ENCODE peak calls at places on chromosomes 1 and 21, in five cellular contexts. One of them, this sample, is unnamed.

GRCh38 chr1:93567255-93567918 is 114.2 kb downstream of the BCAR3 start:
- DNase-seq in RWPE2: no peak
- DNase-seq in OCI-LY7: no peak
- DNase-seq in ovary: no peak
- DNase-seq in AG04450: peak
- DNase-seq in this sample: no peak

GRCh38 chr1:10962483-10962882 is 50.0 kb upstream of the TARDBP start:
- DNase-seq in RWPE2: no peak
- DNase-seq in OCI-LY7: no peak
- DNase-seq in ovary: peak
- DNase-seq in AG04450: no peak
- DNase-seq in this sample: peak

GRCh38 chr21:43861716-43862115 is 3.3 kb upstream of the AGPAT3 start:
- DNase-seq in RWPE2: no peak
- DNase-seq in OCI-LY7: peak
- DNase-seq in ovary: peak
- DNase-seq in AG04450: no peak
- DNase-seq in this sample: no peak

GRCh38 chr1:226541631-226542622 is 6.6 kb upstream of the STUM start:
- DNase-seq in RWPE2: no peak
- DNase-seq in OCI-LY7: no peak
- DNase-seq in ovary: peak
- DNase-seq in AG04450: no peak
- DNase-seq in this sample: no peak

GRCh38 chr1:75074719-75075395 is 59.3 kb upstream of the LHX8 start:
- DNase-seq in RWPE2: no peak
- DNase-seq in OCI-LY7: no peak
- DNase-seq in ovary: no peak
- DNase-seq in AG04450: no peak
- DNase-seq in this sample: no peak

GRCh38 chr1:153507926-153508583 is 27.7 kb downstream of the S100A6 start:
- DNase-seq in RWPE2: no peak
- DNase-seq in OCI-LY7: no peak
- DNase-seq in ovary: no peak
- DNase-seq in AG04450: no peak
- DNase-seq in this sample: no peak

GRCh38 chr1:5311634-5312298 is 657.4 kb downstream of the AJAP1 start:
- DNase-seq in RWPE2: no peak
- DNase-seq in OCI-LY7: no peak
- DNase-seq in ovary: no peak
- DNase-seq in AG04450: no peak
- DNase-seq in this sample: no peak

GRCh38 chr21:33268736-33269441 is 2.7 kb downstream of the IL10RB start:
- DNase-seq in RWPE2: peak
- DNase-seq in OCI-LY7: peak
- DNase-seq in ovary: no peak
- DNase-seq in AG04450: no peak
- DNase-seq in this sample: no peak

GRCh38 chr1:228782662-228783414 is 47.6 kb downstream of the RHOU start:
- DNase-seq in RWPE2: no peak
- DNase-seq in OCI-LY7: no peak
- DNase-seq in ovary: no peak
- DNase-seq in AG04450: no peak
- DNase-seq in this sample: no peak

GRCh38 chr1:37338658-37339057 is 135.7 kb upstream of the ZC3H12A start:
- DNase-seq in RWPE2: no peak
- DNase-seq in OCI-LY7: no peak
- DNase-seq in ovary: no peak
- DNase-seq in AG04450: no peak
- DNase-seq in this sample: peak

GRCh38 chr1:168687796-168688195 is 41.2 kb downstream of the DPT start:
- DNase-seq in RWPE2: no peak
- DNase-seq in OCI-LY7: no peak
- DNase-seq in ovary: no peak
- DNase-seq in AG04450: no peak
- DNase-seq in this sample: no peak

GRCh38 chr1:207828485-207829158 is 76.8 kb downstream of the CD46 start:
- DNase-seq in RWPE2: no peak
- DNase-seq in OCI-LY7: peak
- DNase-seq in ovary: peak
- DNase-seq in AG04450: peak
- DNase-seq in this sample: peak

GRCh38 chr1:176382163-176382562 is 80.8 kb upstream of the PAPPA2 start:
- DNase-seq in RWPE2: no peak
- DNase-seq in OCI-LY7: no peak
- DNase-seq in ovary: no peak
- DNase-seq in AG04450: no peak
- DNase-seq in this sample: no peak

GRCh38 chr1:58143972-58144752 is 402.4 kb downstream of the OMA1 start:
- DNase-seq in RWPE2: no peak
- DNase-seq in OCI-LY7: no peak
- DNase-seq in ovary: no peak
- DNase-seq in AG04450: no peak
- DNase-seq in this sample: no peak

GRCh38 chr1:42949312-42950145 is 9.1 kb downstream of the SLC2A1 start:
- DNase-seq in RWPE2: no peak
- DNase-seq in OCI-LY7: peak
- DNase-seq in ovary: no peak
- DNase-seq in AG04450: no peak
- DNase-seq in this sample: no peak

GRCh38 chr1:219465247-219466093 is 147.4 kb downstream of the ZC3H11B start:
- DNase-seq in RWPE2: no peak
- DNase-seq in OCI-LY7: no peak
- DNase-seq in ovary: no peak
- DNase-seq in AG04450: no peak
- DNase-seq in this sample: no peak

GRCh38 chr1:39694026-39694425 is 2.8 kb upstream of the HPCAL4 start:
- DNase-seq in RWPE2: no peak
- DNase-seq in OCI-LY7: no peak
- DNase-seq in ovary: no peak
- DNase-seq in AG04450: no peak
- DNase-seq in this sample: no peak

GRCh38 chr1:171138973-171139372 is 46.1 kb upstream of the FMO2 start:
- DNase-seq in RWPE2: no peak
- DNase-seq in OCI-LY7: no peak
- DNase-seq in ovary: no peak
- DNase-seq in AG04450: no peak
- DNase-seq in this sample: no peak

GRCh38 chr1:60394436-60394835 is 320.9 kb upstream of the C1orf87 start:
- DNase-seq in RWPE2: no peak
- DNase-seq in OCI-LY7: no peak
- DNase-seq in ovary: no peak
- DNase-seq in AG04450: no peak
- DNase-seq in this sample: no peak

GRCh38 chr1:91803847-91804545 is 82.0 kb downstream of the TGFBR3 start:
- DNase-seq in RWPE2: no peak
- DNase-seq in OCI-LY7: peak
- DNase-seq in ovary: no peak
- DNase-seq in AG04450: no peak
- DNase-seq in this sample: no peak

GRCh38 chr21:15160136-15160535 is 95.3 kb upstream of the NRIP1 start:
- DNase-seq in RWPE2: no peak
- DNase-seq in OCI-LY7: no peak
- DNase-seq in ovary: no peak
- DNase-seq in AG04450: no peak
- DNase-seq in this sample: no peak

GRCh38 chr1:154463512-154463990 is 38.5 kb upstream of the TDRD10 start:
- DNase-seq in RWPE2: no peak
- DNase-seq in OCI-LY7: no peak
- DNase-seq in ovary: peak
- DNase-seq in AG04450: no peak
- DNase-seq in this sample: no peak

GRCh38 chr1:155195201-155196102 is 12.2 kb downstream of the THBS3 start:
- DNase-seq in RWPE2: no peak
- DNase-seq in OCI-LY7: no peak
- DNase-seq in ovary: no peak
- DNase-seq in AG04450: no peak
- DNase-seq in this sample: no peak

GRCh38 chr1:29259802-29260441 is 23.6 kb downstream of the PTPRU start:
- DNase-seq in RWPE2: no peak
- DNase-seq in OCI-LY7: no peak
- DNase-seq in ovary: peak
- DNase-seq in AG04450: no peak
- DNase-seq in this sample: no peak

GRCh38 chr1:82485591-82486369 is 685.0 kb downstream of the ADGRL2 start:
- DNase-seq in RWPE2: no peak
- DNase-seq in OCI-LY7: no peak
- DNase-seq in ovary: peak
- DNase-seq in AG04450: no peak
- DNase-seq in this sample: no peak

GRCh38 chr1:46333300-46334029 is 7.1 kb upstream of the NSUN4 start:
- DNase-seq in RWPE2: no peak
- DNase-seq in OCI-LY7: peak
- DNase-seq in ovary: no peak
- DNase-seq in AG04450: no peak
- DNase-seq in this sample: no peak

GRCh38 chr1:248752981-248753525 is 2.5 kb downstream of the LYPD8 start:
- DNase-seq in RWPE2: no peak
- DNase-seq in OCI-LY7: no peak
- DNase-seq in ovary: no peak
- DNase-seq in AG04450: no peak
- DNase-seq in this sample: no peak

GRCh38 chr1:214632091-214632490 is 29.1 kb downstream of the CENPF start:
- DNase-seq in RWPE2: no peak
- DNase-seq in OCI-LY7: no peak
- DNase-seq in ovary: no peak
- DNase-seq in AG04450: no peak
- DNase-seq in this sample: no peak

GRCh38 chr1:118504867-118505266 is 319.8 kb upstream of the SPAG17 start:
- DNase-seq in RWPE2: no peak
- DNase-seq in OCI-LY7: no peak
- DNase-seq in ovary: peak
- DNase-seq in AG04450: no peak
- DNase-seq in this sample: no peak

GRCh38 chr1:207454046-207454964 is at the start of gene CR2:
- DNase-seq in RWPE2: peak
- DNase-seq in OCI-LY7: peak
- DNase-seq in ovary: peak
- DNase-seq in AG04450: no peak
- DNase-seq in this sample: no peak

GRCh38 chr1:23004112-23004511 is 11.5 kb downstream of the TEX46 start:
- DNase-seq in RWPE2: no peak
- DNase-seq in OCI-LY7: no peak
- DNase-seq in ovary: no peak
- DNase-seq in AG04450: no peak
- DNase-seq in this sample: no peak

GRCh38 chr1:84582802-84583587 is 8.8 kb upstream of the CTBS start:
- DNase-seq in RWPE2: no peak
- DNase-seq in OCI-LY7: peak
- DNase-seq in ovary: no peak
- DNase-seq in AG04450: no peak
- DNase-seq in this sample: no peak

GRCh38 chr21:25970254-25970930 is 200.2 kb downstream of the APP start:
- DNase-seq in RWPE2: no peak
- DNase-seq in OCI-LY7: no peak
- DNase-seq in ovary: no peak
- DNase-seq in AG04450: no peak
- DNase-seq in this sample: peak

GRCh38 chr21:28136687-28137086 is 856.0 kb downstream of the LTN1 start:
- DNase-seq in RWPE2: no peak
- DNase-seq in OCI-LY7: no peak
- DNase-seq in ovary: no peak
- DNase-seq in AG04450: no peak
- DNase-seq in this sample: no peak

GRCh38 chr21:28133116-28133515 is 859.6 kb downstream of the LTN1 start:
- DNase-seq in RWPE2: no peak
- DNase-seq in OCI-LY7: no peak
- DNase-seq in ovary: no peak
- DNase-seq in AG04450: no peak
- DNase-seq in this sample: no peak

GRCh38 chr21:28135646-28136045 is 857.0 kb downstream of the LTN1 start:
- DNase-seq in RWPE2: no peak
- DNase-seq in OCI-LY7: no peak
- DNase-seq in ovary: no peak
- DNase-seq in AG04450: no peak
- DNase-seq in this sample: no peak

GRCh38 chr21:28127390-28127789 is 865.3 kb downstream of the LTN1 start:
- DNase-seq in RWPE2: no peak
- DNase-seq in OCI-LY7: no peak
- DNase-seq in ovary: no peak
- DNase-seq in AG04450: no peak
- DNase-seq in this sample: no peak

GRCh38 chr21:28132713-28133112 is 860.0 kb downstream of the LTN1 start:
- DNase-seq in RWPE2: no peak
- DNase-seq in OCI-LY7: no peak
- DNase-seq in ovary: no peak
- DNase-seq in AG04450: no peak
- DNase-seq in this sample: no peak
- H3K27ac ChIP-seq in RWPE2: no peak
- H3K27ac ChIP-seq in OCI-LY7: no peak
- H3K27ac ChIP-seq in ovary: no peak
- H3K27ac ChIP-seq in AG04450: no peak
- H3K27ac ChIP-seq in this sample: no peak

DNA sequence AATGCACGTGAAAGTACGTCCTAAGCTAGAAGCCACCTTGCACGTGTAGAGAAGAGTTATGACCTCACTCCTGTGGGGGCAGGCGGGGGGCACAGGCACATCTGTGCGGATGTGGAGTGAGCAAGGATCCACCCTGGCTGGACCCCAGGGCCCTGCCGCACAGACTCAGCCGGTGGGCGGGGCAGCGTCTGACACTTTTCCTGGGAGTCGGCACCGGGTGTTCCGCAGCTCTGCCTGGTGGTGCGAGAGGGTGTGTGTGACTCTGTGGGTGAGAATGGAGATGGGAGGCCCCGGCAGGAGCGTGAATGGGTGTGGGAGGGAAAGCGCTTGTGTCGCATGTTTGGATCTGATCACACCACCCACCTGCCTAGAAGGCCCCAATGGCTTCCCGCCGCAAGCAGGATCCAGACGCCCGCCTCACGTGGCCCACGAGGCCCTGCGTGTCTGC is 29.5 kb downstream of the RAP1GAP start:
- DNase-seq in RWPE2: no peak
- DNase-seq in OCI-LY7: no peak
- DNase-seq in ovary: peak
- DNase-seq in AG04450: no peak
- DNase-seq in this sample: no peak
- H3K27ac ChIP-seq in RWPE2: peak
- H3K27ac ChIP-seq in OCI-LY7: no peak
- H3K27ac ChIP-seq in ovary: no peak
- H3K27ac ChIP-seq in AG04450: no peak
- H3K27ac ChIP-seq in this sample: no peak

GRCh38 chr1:209505044-209505443 is 78.5 kb upstream of the CAMK1G start:
- DNase-seq in RWPE2: no peak
- DNase-seq in OCI-LY7: no peak
- DNase-seq in ovary: no peak
- DNase-seq in AG04450: no peak
- DNase-seq in this sample: no peak
- H3K27ac ChIP-seq in RWPE2: peak
- H3K27ac ChIP-seq in OCI-LY7: no peak
- H3K27ac ChIP-seq in ovary: no peak
- H3K27ac ChIP-seq in AG04450: no peak
- H3K27ac ChIP-seq in this sample: no peak

DNA sequence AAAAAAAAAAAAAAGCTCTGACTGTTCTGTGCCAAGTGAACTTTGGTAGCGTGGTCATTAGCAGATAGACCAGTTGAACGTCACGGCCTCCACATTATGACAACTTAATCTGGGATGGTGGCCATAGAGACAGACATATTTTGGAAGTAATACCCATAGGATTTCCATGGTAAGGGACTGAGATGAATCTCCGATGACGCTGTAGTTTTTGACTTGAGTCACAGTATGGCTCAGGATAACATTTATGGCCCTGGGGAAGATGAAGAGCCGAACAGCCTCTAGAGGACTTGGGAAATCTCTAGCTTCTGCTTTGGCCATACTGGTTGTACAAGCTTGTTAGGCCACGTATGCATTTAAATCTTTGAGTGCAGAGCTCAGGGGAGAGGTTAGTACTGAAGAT is 214.0 kb downstream of the KCNJ6 start:
- DNase-seq in RWPE2: no peak
- DNase-seq in OCI-LY7: no peak
- DNase-seq in ovary: no peak
- DNase-seq in AG04450: no peak
- DNase-seq in this sample: no peak
- H3K27ac ChIP-seq in RWPE2: no peak
- H3K27ac ChIP-seq in OCI-LY7: no peak
- H3K27ac ChIP-seq in ovary: no peak
- H3K27ac ChIP-seq in AG04450: no peak
- H3K27ac ChIP-seq in this sample: no peak